ENCODE peak calls at places on chromosomes 5 and 9, in five cellular contexts. One of them, this sample, is unnamed.

GRCh38 chr5:65805082-65805481 is 83.1 kb downstream of the NLN start:
- DNase-seq in endothelial cell: no peak
- DNase-seq in brain microvascular endothelial cell: no peak
- DNase-seq in neural crest cell: no peak
- DNase-seq in OCI-LY7: no peak
- DNase-seq in this sample: no peak

GRCh38 chr5:143913008-143913752 is 101.2 kb downstream of the HMHB1 start:
- DNase-seq in endothelial cell: no peak
- DNase-seq in brain microvascular endothelial cell: peak; percentile 96
- DNase-seq in neural crest cell: no peak
- DNase-seq in OCI-LY7: no peak
- DNase-seq in this sample: no peak

GRCh38 chr9:91945277-91946074 is 4.6 kb downstream of the ROR2 start:
- DNase-seq in endothelial cell: no peak
- DNase-seq in brain microvascular endothelial cell: no peak
- DNase-seq in neural crest cell: no peak
- DNase-seq in OCI-LY7: no peak
- DNase-seq in this sample: no peak

GRCh38 chr9:106277931-106278330 is 583.6 kb downstream of the TMEM38B start:
- DNase-seq in endothelial cell: no peak
- DNase-seq in brain microvascular endothelial cell: no peak
- DNase-seq in neural crest cell: no peak
- DNase-seq in OCI-LY7: no peak
- DNase-seq in this sample: no peak

GRCh38 chr5:160363661-160364060 is 6.8 kb downstream of the C1QTNF2 start:
- DNase-seq in endothelial cell: no peak
- DNase-seq in brain microvascular endothelial cell: no peak
- DNase-seq in neural crest cell: no peak
- DNase-seq in OCI-LY7: no peak
- DNase-seq in this sample: no peak

GRCh38 chr5:83401122-83401620 is 70.4 kb upstream of the VCAN start:
- DNase-seq in endothelial cell: no peak
- DNase-seq in brain microvascular endothelial cell: no peak
- DNase-seq in neural crest cell: no peak
- DNase-seq in OCI-LY7: no peak
- DNase-seq in this sample: no peak

GRCh38 chr5:80672140-80672736 is 17.5 kb upstream of the DHFR start:
- DNase-seq in endothelial cell: peak; percentile 77
- DNase-seq in brain microvascular endothelial cell: peak; percentile 57
- DNase-seq in neural crest cell: peak; percentile 78
- DNase-seq in OCI-LY7: peak; percentile 78
- DNase-seq in this sample: peak; percentile 78

GRCh38 chr5:157267766-157268480 is 2.0 kb downstream of the CYFIP2 start:
- DNase-seq in endothelial cell: no peak
- DNase-seq in brain microvascular endothelial cell: no peak
- DNase-seq in neural crest cell: no peak
- DNase-seq in OCI-LY7: peak; percentile 55
- DNase-seq in this sample: no peak

GRCh38 chr9:133728856-133729645 is 9.1 kb downstream of the SARDH start:
- DNase-seq in endothelial cell: no peak
- DNase-seq in brain microvascular endothelial cell: no peak
- DNase-seq in neural crest cell: no peak
- DNase-seq in OCI-LY7: no peak
- DNase-seq in this sample: no peak

GRCh38 chr9:133592731-133593409 is 16.3 kb downstream of the FAM163B start:
- DNase-seq in endothelial cell: no peak
- DNase-seq in brain microvascular endothelial cell: no peak
- DNase-seq in neural crest cell: no peak
- DNase-seq in OCI-LY7: peak; percentile 39
- DNase-seq in this sample: no peak

GRCh38 chr5:52989781-52990530 is 804 bp downstream of the ITGA2 start:
- DNase-seq in endothelial cell: peak; percentile 55
- DNase-seq in brain microvascular endothelial cell: peak; percentile 47
- DNase-seq in neural crest cell: peak; percentile 2
- DNase-seq in OCI-LY7: no peak
- DNase-seq in this sample: peak; percentile 44

GRCh38 chr5:165076686-165077085 is 1571.3 kb downstream of the MAT2B start:
- DNase-seq in endothelial cell: no peak
- DNase-seq in brain microvascular endothelial cell: no peak
- DNase-seq in neural crest cell: no peak
- DNase-seq in OCI-LY7: no peak
- DNase-seq in this sample: no peak

GRCh38 chr9:76354221-76354620 is 40.0 kb downstream of the RFK start:
- DNase-seq in endothelial cell: no peak
- DNase-seq in brain microvascular endothelial cell: no peak
- DNase-seq in neural crest cell: no peak
- DNase-seq in OCI-LY7: no peak
- DNase-seq in this sample: no peak

GRCh38 chr9:124040935-124041816 is 29.6 kb downstream of the LHX2 start:
- DNase-seq in endothelial cell: peak; percentile 74
- DNase-seq in brain microvascular endothelial cell: no peak
- DNase-seq in neural crest cell: peak; percentile 71
- DNase-seq in OCI-LY7: peak; percentile 16
- DNase-seq in this sample: peak; percentile 76

GRCh38 chr9:36791204-36791948 is 218.7 kb downstream of the MELK start:
- DNase-seq in endothelial cell: no peak
- DNase-seq in brain microvascular endothelial cell: no peak
- DNase-seq in neural crest cell: no peak
- DNase-seq in OCI-LY7: no peak
- DNase-seq in this sample: no peak

GRCh38 chr5:105503950-105504349 is 1941.4 kb upstream of the NUDT12 start:
- DNase-seq in endothelial cell: no peak
- DNase-seq in brain microvascular endothelial cell: no peak
- DNase-seq in neural crest cell: no peak
- DNase-seq in OCI-LY7: no peak
- DNase-seq in this sample: no peak

GRCh38 chr9:125261501-125262216 is at the start of gene GAPVD1:
- DNase-seq in endothelial cell: peak; percentile 94
- DNase-seq in brain microvascular endothelial cell: peak; percentile 54
- DNase-seq in neural crest cell: peak; percentile 90
- DNase-seq in OCI-LY7: peak; percentile 97
- DNase-seq in this sample: peak; percentile 96

GRCh38 chr9:120413121-120414048 is 166.6 kb downstream of the CDK5RAP2 start:
- DNase-seq in endothelial cell: no peak
- DNase-seq in brain microvascular endothelial cell: no peak
- DNase-seq in neural crest cell: no peak
- DNase-seq in OCI-LY7: no peak
- DNase-seq in this sample: no peak

GRCh38 chr5:146334074-146334533 is 4.5 kb upstream of the POU4F3 start:
- DNase-seq in endothelial cell: peak; percentile 20
- DNase-seq in brain microvascular endothelial cell: no peak
- DNase-seq in neural crest cell: no peak
- DNase-seq in OCI-LY7: no peak
- DNase-seq in this sample: peak; percentile 76

GRCh38 chr5:138459311-138459710 is 6.0 kb upstream of the EGR1 start:
- DNase-seq in endothelial cell: no peak
- DNase-seq in brain microvascular endothelial cell: no peak
- DNase-seq in neural crest cell: no peak
- DNase-seq in OCI-LY7: peak; percentile 76
- DNase-seq in this sample: no peak

GRCh38 chr5:52740007-52740406 is 47.7 kb upstream of the ITGA1 start:
- DNase-seq in endothelial cell: no peak
- DNase-seq in brain microvascular endothelial cell: no peak
- DNase-seq in neural crest cell: no peak
- DNase-seq in OCI-LY7: no peak
- DNase-seq in this sample: no peak

GRCh38 chr9:108813951-108814601 is 41.7 kb downstream of the ACTL7B start:
- DNase-seq in endothelial cell: peak; percentile 17
- DNase-seq in brain microvascular endothelial cell: peak; percentile 53
- DNase-seq in neural crest cell: no peak
- DNase-seq in OCI-LY7: no peak
- DNase-seq in this sample: no peak

GRCh38 chr9:111896942-111897830 is 572 bp downstream of the UGCG start:
- DNase-seq in endothelial cell: peak; percentile 46
- DNase-seq in brain microvascular endothelial cell: no peak
- DNase-seq in neural crest cell: peak; percentile 52
- DNase-seq in OCI-LY7: no peak
- DNase-seq in this sample: peak; percentile 59

GRCh38 chr5:15014809-15015208 is 143.2 kb upstream of the ANKH start:
- DNase-seq in endothelial cell: no peak
- DNase-seq in brain microvascular endothelial cell: peak; percentile 18
- DNase-seq in neural crest cell: no peak
- DNase-seq in OCI-LY7: no peak
- DNase-seq in this sample: no peak

GRCh38 chr5:19605846-19606407 is 382.1 kb downstream of the CDH18 start:
- DNase-seq in endothelial cell: no peak
- DNase-seq in brain microvascular endothelial cell: no peak
- DNase-seq in neural crest cell: no peak
- DNase-seq in OCI-LY7: no peak
- DNase-seq in this sample: no peak

GRCh38 chr5:168324864-168325615 is 33.6 kb downstream of the WWC1 start:
- DNase-seq in endothelial cell: no peak
- DNase-seq in brain microvascular endothelial cell: no peak
- DNase-seq in neural crest cell: no peak
- DNase-seq in OCI-LY7: no peak
- DNase-seq in this sample: no peak

GRCh38 chr9:17613723-17614122 is 34.9 kb downstream of the SH3GL2 start:
- DNase-seq in endothelial cell: no peak
- DNase-seq in brain microvascular endothelial cell: no peak
- DNase-seq in neural crest cell: no peak
- DNase-seq in OCI-LY7: no peak
- DNase-seq in this sample: no peak

GRCh38 chr9:112437406-112437805 is 49.2 kb upstream of the KIAA1958 start:
- DNase-seq in endothelial cell: no peak
- DNase-seq in brain microvascular endothelial cell: no peak
- DNase-seq in neural crest cell: no peak
- DNase-seq in OCI-LY7: no peak
- DNase-seq in this sample: no peak

GRCh38 chr5:129906177-129906887 is 2.1 kb downstream of the CHSY3 start:
- DNase-seq in endothelial cell: peak; percentile 10
- DNase-seq in brain microvascular endothelial cell: peak; percentile 40
- DNase-seq in neural crest cell: no peak
- DNase-seq in OCI-LY7: no peak
- DNase-seq in this sample: peak; percentile 34
- TF ChIP-seq CTCF in endothelial cell: no peak
- TF ChIP-seq CTCF in brain microvascular endothelial cell: peak; percentile 48
- TF ChIP-seq CTCF in neural crest cell: no peak
- TF ChIP-seq CTCF in OCI-LY7: no peak
- TF ChIP-seq CTCF in this sample: no peak

GRCh38 chr5:180204420-180204819 is 4.6 kb downstream of the RASGEF1C start:
- DNase-seq in endothelial cell: no peak
- DNase-seq in brain microvascular endothelial cell: no peak
- DNase-seq in neural crest cell: no peak
- DNase-seq in OCI-LY7: no peak
- DNase-seq in this sample: no peak

GRCh38 chr5:180198208-180198607 is 10.8 kb downstream of the RASGEF1C start:
- DNase-seq in endothelial cell: no peak
- DNase-seq in brain microvascular endothelial cell: no peak
- DNase-seq in neural crest cell: no peak
- DNase-seq in OCI-LY7: no peak
- DNase-seq in this sample: no peak

GRCh38 chr5:180202939-180203573 is 6.0 kb downstream of the RASGEF1C start:
- DNase-seq in endothelial cell: no peak
- DNase-seq in brain microvascular endothelial cell: no peak
- DNase-seq in neural crest cell: no peak
- DNase-seq in OCI-LY7: no peak
- DNase-seq in this sample: no peak

GRCh38 chr5:180199390-180199789 is 9.6 kb downstream of the RASGEF1C start:
- DNase-seq in endothelial cell: no peak
- DNase-seq in brain microvascular endothelial cell: no peak
- DNase-seq in neural crest cell: no peak
- DNase-seq in OCI-LY7: no peak
- DNase-seq in this sample: no peak

GRCh38 chr5:180201051-180201987 is 7.7 kb downstream of the RASGEF1C start:
- DNase-seq in endothelial cell: peak; percentile 66
- DNase-seq in brain microvascular endothelial cell: no peak
- DNase-seq in neural crest cell: peak; percentile 40
- DNase-seq in OCI-LY7: peak; percentile 22
- DNase-seq in this sample: peak; percentile 63
- TF ChIP-seq CTCF in endothelial cell: peak; percentile 83
- TF ChIP-seq CTCF in brain microvascular endothelial cell: peak; percentile 41
- TF ChIP-seq CTCF in neural crest cell: peak; percentile 55
- TF ChIP-seq CTCF in OCI-LY7: peak; percentile 74
- TF ChIP-seq CTCF in this sample: peak; percentile 78

GRCh38 chr5:3954189-3954588 is 358.6 kb downstream of the IRX1 start:
- DNase-seq in endothelial cell: no peak
- DNase-seq in brain microvascular endothelial cell: no peak
- DNase-seq in neural crest cell: no peak
- DNase-seq in OCI-LY7: no peak
- DNase-seq in this sample: no peak
- TF ChIP-seq CTCF in endothelial cell: no peak
- TF ChIP-seq CTCF in brain microvascular endothelial cell: no peak
- TF ChIP-seq CTCF in neural crest cell: no peak
- TF ChIP-seq CTCF in OCI-LY7: no peak
- TF ChIP-seq CTCF in this sample: no peak

DNA sequence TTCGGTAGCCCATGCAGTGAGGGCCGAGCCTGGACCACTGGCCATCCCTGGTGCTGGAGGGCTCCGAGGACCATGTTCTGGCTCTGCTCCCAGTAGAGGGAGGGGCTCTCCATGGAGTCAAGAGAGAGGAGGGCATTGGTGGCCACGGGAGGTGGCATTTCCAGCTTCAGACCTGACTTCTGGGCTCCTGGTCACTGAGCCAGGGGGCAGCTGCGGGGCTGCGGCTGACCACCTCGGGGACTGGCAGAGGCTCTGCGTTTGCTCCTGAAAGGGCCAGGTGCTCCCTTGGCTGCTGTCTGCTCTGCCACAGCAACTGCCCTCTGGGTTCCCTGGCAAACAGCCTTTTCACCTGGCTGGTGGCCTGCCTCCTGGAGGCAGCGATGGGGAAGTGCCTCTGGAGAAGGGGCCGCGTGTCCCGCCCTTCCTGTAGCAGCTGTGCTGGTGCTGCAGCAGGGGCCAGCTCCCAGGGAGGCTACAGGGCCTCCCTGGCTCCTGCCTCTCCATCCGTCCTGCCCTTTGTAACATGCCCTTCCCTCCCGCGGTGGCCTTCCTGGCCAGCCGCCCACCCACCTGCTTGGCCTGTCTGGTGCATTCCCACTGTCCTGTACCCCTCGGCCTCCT is 144.6 kb downstream of the CACNA1B start:
- DNase-seq in endothelial cell: peak; percentile 66
- DNase-seq in brain microvascular endothelial cell: no peak
- DNase-seq in neural crest cell: no peak
- DNase-seq in OCI-LY7: no peak
- DNase-seq in this sample: peak; percentile 72
- TF ChIP-seq CTCF in endothelial cell: peak; percentile 68
- TF ChIP-seq CTCF in brain microvascular endothelial cell: peak; percentile 39
- TF ChIP-seq CTCF in neural crest cell: peak; percentile 61
- TF ChIP-seq CTCF in OCI-LY7: peak; percentile 40
- TF ChIP-seq CTCF in this sample: peak; percentile 78

This sample was measured in glutamatergic neuron.